ENCODE peak calls at places on chromosomes 16 and 17, in eight cellular contexts. One of them, this sample, is unnamed.

GRCh38 chr16:12162151-12162559 is 185.6 kb downstream of the SNX29 start:
- DNase-seq in sciatic nerve: no peak
- DNase-seq in stimulated activated CD8-positive, alpha-beta memory T cell treated with anti-CD3 and anti-CD28 coated beads, Interleukin-4, amount 100 ng/mL, for 24 hours: no peak
- DNase-seq in spleen: peak; percentile 30
- DNase-seq in AG09309: no peak
- DNase-seq in progenitor cell of endocrine pancreas: no peak
- DNase-seq in naive thymus-derived CD4-positive, alpha-beta T cell: no peak
- DNase-seq in fibroblast of the aortic adventitia: peak; percentile 56
- DNase-seq in this sample: no peak

GRCh38 chr17:56284501-56284900 is 131.2 kb downstream of the ANKFN1 start:
- DNase-seq in sciatic nerve: no peak
- DNase-seq in stimulated activated CD8-positive, alpha-beta memory T cell treated with anti-CD3 and anti-CD28 coated beads, Interleukin-4, amount 100 ng/mL, for 24 hours: no peak
- DNase-seq in spleen: no peak
- DNase-seq in AG09309: no peak
- DNase-seq in progenitor cell of endocrine pancreas: no peak
- DNase-seq in naive thymus-derived CD4-positive, alpha-beta T cell: no peak
- DNase-seq in fibroblast of the aortic adventitia: no peak
- DNase-seq in this sample: no peak

GRCh38 chr17:45243750-45244149 is 18.1 kb downstream of the SPATA32 start:
- DNase-seq in sciatic nerve: no peak
- DNase-seq in stimulated activated CD8-positive, alpha-beta memory T cell treated with anti-CD3 and anti-CD28 coated beads, Interleukin-4, amount 100 ng/mL, for 24 hours: no peak
- DNase-seq in spleen: no peak
- DNase-seq in AG09309: no peak
- DNase-seq in progenitor cell of endocrine pancreas: no peak
- DNase-seq in naive thymus-derived CD4-positive, alpha-beta T cell: no peak
- DNase-seq in fibroblast of the aortic adventitia: no peak
- DNase-seq in this sample: no peak

GRCh38 chr16:23967018-23967417 is 131.2 kb downstream of the PRKCB start:
- DNase-seq in sciatic nerve: no peak
- DNase-seq in stimulated activated CD8-positive, alpha-beta memory T cell treated with anti-CD3 and anti-CD28 coated beads, Interleukin-4, amount 100 ng/mL, for 24 hours: no peak
- DNase-seq in spleen: no peak
- DNase-seq in AG09309: no peak
- DNase-seq in progenitor cell of endocrine pancreas: no peak
- DNase-seq in naive thymus-derived CD4-positive, alpha-beta T cell: no peak
- DNase-seq in fibroblast of the aortic adventitia: no peak
- DNase-seq in this sample: no peak

GRCh38 chr17:18974407-18975149 is 22.6 kb downstream of the SLC5A10 start:
- DNase-seq in sciatic nerve: no peak
- DNase-seq in stimulated activated CD8-positive, alpha-beta memory T cell treated with anti-CD3 and anti-CD28 coated beads, Interleukin-4, amount 100 ng/mL, for 24 hours: no peak
- DNase-seq in spleen: no peak
- DNase-seq in AG09309: no peak
- DNase-seq in progenitor cell of endocrine pancreas: no peak
- DNase-seq in naive thymus-derived CD4-positive, alpha-beta T cell: no peak
- DNase-seq in fibroblast of the aortic adventitia: no peak
- DNase-seq in this sample: no peak

GRCh38 chr16:27109666-27110523 is 43.2 kb downstream of the C16orf82 start:
- DNase-seq in sciatic nerve: peak; percentile 90
- DNase-seq in stimulated activated CD8-positive, alpha-beta memory T cell treated with anti-CD3 and anti-CD28 coated beads, Interleukin-4, amount 100 ng/mL, for 24 hours: peak; percentile 70
- DNase-seq in spleen: peak; percentile 93
- DNase-seq in AG09309: no peak
- DNase-seq in progenitor cell of endocrine pancreas: peak; percentile 92
- DNase-seq in naive thymus-derived CD4-positive, alpha-beta T cell: peak; percentile 74
- DNase-seq in fibroblast of the aortic adventitia: peak; percentile 59
- DNase-seq in this sample: peak; percentile 62

GRCh38 chr16:50261707-50262235 is 4.6 kb upstream of the ADCY7 start:
- DNase-seq in sciatic nerve: peak; percentile 52
- DNase-seq in stimulated activated CD8-positive, alpha-beta memory T cell treated with anti-CD3 and anti-CD28 coated beads, Interleukin-4, amount 100 ng/mL, for 24 hours: no peak
- DNase-seq in spleen: peak; percentile 63
- DNase-seq in AG09309: no peak
- DNase-seq in progenitor cell of endocrine pancreas: no peak
- DNase-seq in naive thymus-derived CD4-positive, alpha-beta T cell: no peak
- DNase-seq in fibroblast of the aortic adventitia: no peak
- DNase-seq in this sample: no peak

GRCh38 chr16:79110242-79110641 is 490.3 kb downstream of the MAF start:
- DNase-seq in sciatic nerve: no peak
- DNase-seq in stimulated activated CD8-positive, alpha-beta memory T cell treated with anti-CD3 and anti-CD28 coated beads, Interleukin-4, amount 100 ng/mL, for 24 hours: no peak
- DNase-seq in spleen: no peak
- DNase-seq in AG09309: no peak
- DNase-seq in progenitor cell of endocrine pancreas: no peak
- DNase-seq in naive thymus-derived CD4-positive, alpha-beta T cell: no peak
- DNase-seq in fibroblast of the aortic adventitia: no peak
- DNase-seq in this sample: no peak

GRCh38 chr16:84600343-84601229 is 17.3 kb downstream of the COTL1 start:
- DNase-seq in sciatic nerve: no peak
- DNase-seq in stimulated activated CD8-positive, alpha-beta memory T cell treated with anti-CD3 and anti-CD28 coated beads, Interleukin-4, amount 100 ng/mL, for 24 hours: no peak
- DNase-seq in spleen: no peak
- DNase-seq in AG09309: no peak
- DNase-seq in progenitor cell of endocrine pancreas: no peak
- DNase-seq in naive thymus-derived CD4-positive, alpha-beta T cell: peak; percentile 54
- DNase-seq in fibroblast of the aortic adventitia: peak; percentile 28
- DNase-seq in this sample: peak; percentile 68

GRCh38 chr17:42591411-42591810 is 13.9 kb upstream of the PSMC3IP start:
- DNase-seq in sciatic nerve: no peak
- DNase-seq in stimulated activated CD8-positive, alpha-beta memory T cell treated with anti-CD3 and anti-CD28 coated beads, Interleukin-4, amount 100 ng/mL, for 24 hours: no peak
- DNase-seq in spleen: no peak
- DNase-seq in AG09309: no peak
- DNase-seq in progenitor cell of endocrine pancreas: no peak
- DNase-seq in naive thymus-derived CD4-positive, alpha-beta T cell: no peak
- DNase-seq in fibroblast of the aortic adventitia: no peak
- DNase-seq in this sample: no peak

GRCh38 chr17:3004925-3005324 is 58.5 kb downstream of the OR1D5 start:
- DNase-seq in sciatic nerve: no peak
- DNase-seq in stimulated activated CD8-positive, alpha-beta memory T cell treated with anti-CD3 and anti-CD28 coated beads, Interleukin-4, amount 100 ng/mL, for 24 hours: no peak
- DNase-seq in spleen: no peak
- DNase-seq in AG09309: no peak
- DNase-seq in progenitor cell of endocrine pancreas: no peak
- DNase-seq in naive thymus-derived CD4-positive, alpha-beta T cell: no peak
- DNase-seq in fibroblast of the aortic adventitia: no peak
- DNase-seq in this sample: no peak

GRCh38 chr17:77320046-77320445 is 179.3 kb downstream of the SEC14L1 start:
- DNase-seq in sciatic nerve: peak; percentile 79
- DNase-seq in stimulated activated CD8-positive, alpha-beta memory T cell treated with anti-CD3 and anti-CD28 coated beads, Interleukin-4, amount 100 ng/mL, for 24 hours: no peak
- DNase-seq in spleen: peak; percentile 74
- DNase-seq in AG09309: no peak
- DNase-seq in progenitor cell of endocrine pancreas: no peak
- DNase-seq in naive thymus-derived CD4-positive, alpha-beta T cell: no peak
- DNase-seq in fibroblast of the aortic adventitia: peak; percentile 85
- DNase-seq in this sample: no peak

GRCh38 chr17:79591695-79592094 is 19.2 kb downstream of the RBFOX3 start:
- DNase-seq in sciatic nerve: no peak
- DNase-seq in stimulated activated CD8-positive, alpha-beta memory T cell treated with anti-CD3 and anti-CD28 coated beads, Interleukin-4, amount 100 ng/mL, for 24 hours: no peak
- DNase-seq in spleen: no peak
- DNase-seq in AG09309: no peak
- DNase-seq in progenitor cell of endocrine pancreas: no peak
- DNase-seq in naive thymus-derived CD4-positive, alpha-beta T cell: no peak
- DNase-seq in fibroblast of the aortic adventitia: no peak
- DNase-seq in this sample: no peak